ENCODE peak calls at places on chromosomes 16 and 17, in six cellular contexts. Y, B, Q, S, V and A are unnamed samples.

GRCh38 chr17:77507116-77507885 is 366.5 kb downstream of the SEC14L1 start:
- DNase-seq in Y (no peak), S (peak; percentile 66), Q (no peak), B (no peak), V (no peak), A (no peak)

GRCh38 chr17:4229627-4230026 is 34.2 kb downstream of the ANKFY1 start:
- DNase-seq in B (no peak), Q (peak; percentile 65), S (no peak), V (peak; percentile 49), Y (no peak), A (peak; percentile 94)

GRCh38 chr16:66334856-66335255 is 31.6 kb upstream of the CDH5 start:
- DNase-seq in V (no peak), Y (no peak), B (no peak), S (no peak), Q (no peak), A (no peak)

GRCh38 chr17:55295411-55296170 is 30.8 kb downstream of the HLF start:
- DNase-seq in Y (peak; percentile 76), Q (peak; percentile 43), B (peak; percentile 43), V (peak; percentile 76), S (peak; percentile 79), A (peak; percentile 43)

GRCh38 chr16:24754543-24754942 is 25.1 kb downstream of the TNRC6A start:
- DNase-seq in Q (no peak), V (no peak), B (no peak), S (no peak), Y (no peak), A (no peak)

GRCh38 chr17:21017256-21017655 is 25.6 kb downstream of the USP22 start:
- DNase-seq in S (no peak), V (no peak), Y (no peak), B (no peak), Q (no peak), A (no peak)

GRCh38 chr17:69757794-69758430 is 317.1 kb upstream of the KCNJ16 start:
- DNase-seq in Q (peak; percentile 94), V (peak; percentile 79), Y (no peak), S (no peak), B (no peak), A (peak; percentile 84)

GRCh38 chr17:27759528-27759927 is 40.8 kb downstream of the NOS2 start:
- DNase-seq in V (no peak), Y (no peak), S (no peak), B (no peak), Q (no peak), A (no peak)

GRCh38 chr16:19700319-19700781 is 17.7 kb downstream of the KNOP1 start:
- DNase-seq in Y (no peak), Q (peak; percentile 70), B (no peak), V (no peak), S (no peak), A (peak; percentile 77)

GRCh38 chr17:48322060-48322459 is 108.0 kb downstream of the SKAP1 start:
- DNase-seq in S (no peak), V (no peak), Y (no peak), Q (peak; percentile 29), B (no peak), A (peak; percentile 39)

GRCh38 chr16:75529959-75530358 is 5.9 kb downstream of the CHST5 start:
- DNase-seq in Y (no peak), Q (no peak), S (no peak), V (no peak), B (no peak), A (no peak)

GRCh38 chr16:17370233-17371013 is 100.3 kb downstream of the XYLT1 start:
- DNase-seq in V (no peak), B (no peak), Q (peak; percentile 69), Y (no peak), S (no peak), A (no peak)

GRCh38 chr17:81330884-81331245 is 35.8 kb upstream of the SLC38A10 start:
- DNase-seq in Q (no peak), S (no peak), B (no peak), V (no peak), Y (no peak), A (no peak)

GRCh38 chr16:66473654-66474519 is 46.8 kb downstream of the BEAN1 start:
- DNase-seq in Q (no peak), S (no peak), V (no peak), B (no peak), Y (peak; percentile 33), A (no peak)

GRCh38 chr16:48271728-48272127 is 24.4 kb upstream of the ABCC11 start:
- DNase-seq in S (no peak), Y (no peak), V (no peak), B (no peak), Q (peak; percentile 38), A (no peak)

GRCh38 chr16:88973007-88973410 is 4.0 kb downstream of the CBFA2T3 start:
- DNase-seq in B (no peak), V (no peak), S (peak; percentile 64), Q (no peak), Y (no peak), A (no peak)

GRCh38 chr16:58692450-58692849 is 7.9 kb upstream of the SLC38A7 start:
- DNase-seq in S (no peak), Y (no peak), V (no peak), B (no peak), Q (no peak), A (no peak)

GRCh38 chr17:39808409-39808997 is 55.6 kb downstream of the IKZF3 start:
- DNase-seq in Q (no peak), S (no peak), B (no peak), Y (no peak), V (peak; percentile 70), A (no peak)

GRCh38 chr17:5241861-5242671 is 7.4 kb upstream of the SCIMP start:
- DNase-seq in Q (no peak), Y (no peak), S (no peak), V (no peak), B (no peak), A (no peak)

GRCh38 chr17:74305865-74306654 is 20.0 kb upstream of the KIF19 start:
- DNase-seq in S (peak; percentile 45), B (no peak), Q (no peak), Y (no peak), V (no peak), A (no peak)

DNA sequence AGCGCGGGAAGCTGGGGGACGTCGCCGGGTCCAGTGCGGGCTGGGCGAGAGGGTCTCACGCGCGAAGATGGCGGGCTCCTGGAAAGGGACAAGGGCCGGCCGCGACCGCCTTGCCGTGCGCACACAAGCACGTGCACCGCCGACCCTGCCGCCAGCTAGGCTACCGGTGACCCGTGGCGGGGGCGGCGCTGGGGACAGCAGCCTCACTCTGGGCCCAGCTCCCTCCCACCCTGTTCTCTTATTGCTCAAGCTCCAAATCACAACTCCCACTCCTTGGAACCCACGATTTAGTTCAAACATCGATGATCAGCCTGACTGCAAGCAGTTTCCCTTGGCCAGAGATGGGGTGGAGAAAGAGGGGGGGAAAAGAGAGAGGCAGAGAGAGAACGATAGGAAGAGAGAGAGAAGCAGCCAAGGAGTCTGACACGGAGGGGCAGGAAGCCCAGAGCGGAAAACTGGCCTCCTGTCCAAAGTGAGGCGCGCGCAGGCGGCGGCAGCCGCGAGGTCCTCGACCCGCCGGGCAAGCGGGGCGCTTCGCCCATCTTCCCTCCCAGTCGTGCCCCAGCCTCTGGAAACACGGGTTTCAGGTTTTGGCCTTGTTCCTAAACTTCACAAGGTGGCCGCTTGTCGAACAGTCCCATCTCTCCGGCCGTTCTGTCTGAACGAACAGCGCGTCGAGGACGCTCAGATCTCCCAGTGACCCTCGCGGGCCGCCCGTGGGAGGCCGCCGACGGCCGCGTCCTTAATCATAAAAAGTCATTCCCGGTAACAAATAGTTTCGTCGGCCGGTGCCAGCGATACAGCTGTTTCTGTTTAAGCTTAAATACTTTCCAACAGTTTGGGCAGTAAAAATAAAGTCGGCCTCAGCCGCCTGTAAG is 1.7 kb upstream of the CBX8 start:
- DNase-seq in Q (no peak), S (peak; percentile 68), Y (peak; percentile 66), B (no peak), V (no peak), A (no peak)
- H2AFZ ChIP-seq in Q (peak overlapping the region; percentile 80), S (no peak overlapping the region), Y (no peak overlapping the region), B (peak overlapping the region; percentile 78), V (peak overlapping the region; percentile 30), A (no peak overlapping the region)

GRCh38 chr16:2835638-2836493 is 5.8 kb downstream of the ZG16B start:
- DNase-seq in B (no peak), S (peak; percentile 71), Y (no peak), V (peak; percentile 93), Q (peak; percentile 98), A (peak; percentile 93)
- H2AK5ac ChIP-seq in B (no peak overlapping the region), S (no peak overlapping the region), Y (peak overlapping the region; percentile 93), V (no peak overlapping the region), Q (peak overlapping the region; percentile 93), A (peak overlapping the region; percentile 94)

GRCh38 chr16:4213721-4214120 is 28.2 kb downstream of the SRL start:
- DNase-seq in Q (no peak), V (no peak), S (no peak), Y (no peak), B (no peak), A (no peak)
- H2AFZ ChIP-seq in Q (peak overlapping the region; percentile 38), V (no peak overlapping the region), S (no peak overlapping the region), Y (no peak overlapping the region), B (no peak overlapping the region), A (no peak overlapping the region)

DNA sequence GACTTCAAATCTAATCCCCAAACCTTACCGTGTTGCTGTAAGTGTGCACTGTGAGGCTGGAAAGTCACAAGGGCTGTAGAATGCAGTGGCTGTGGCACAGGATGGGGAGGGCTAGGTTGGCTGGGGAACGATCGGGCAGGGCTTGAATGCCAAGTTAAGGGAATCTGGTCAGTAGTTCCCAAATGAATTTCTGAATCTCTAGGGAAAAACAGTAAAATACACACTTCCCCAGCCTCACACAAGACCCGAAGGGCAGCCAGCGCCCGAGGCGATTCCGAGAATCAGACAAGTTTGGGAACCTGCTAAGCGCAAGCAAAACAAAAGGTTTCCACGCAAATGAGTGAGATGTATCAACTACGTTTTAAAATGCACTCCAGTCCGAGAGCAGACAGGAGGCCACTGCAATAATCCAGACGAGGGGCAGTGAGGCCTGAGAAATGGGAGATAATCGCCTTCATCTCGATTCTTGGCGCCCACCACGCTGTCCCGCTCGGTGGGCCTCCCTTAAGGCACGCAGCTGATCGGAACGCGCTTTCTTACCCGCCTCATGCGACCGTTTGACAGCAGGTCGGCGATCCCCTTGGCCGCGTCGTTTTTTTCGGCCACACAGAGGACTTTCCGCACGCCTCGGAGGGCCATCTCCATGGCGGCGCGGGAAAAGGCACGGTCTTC is 599 bp downstream of the TOP3A start:
- DNase-seq in S (no peak), V (peak; percentile 55), Q (peak; percentile 5), Y (no peak), B (peak; percentile 23), A (peak; percentile 46)
- H2AK5ac ChIP-seq in S (no peak overlapping the region), V (peak overlapping the region; percentile 22), Q (peak overlapping the region; percentile 80), Y (peak overlapping the region; percentile 5), B (peak overlapping the region; percentile 32), A (no peak overlapping the region)

GRCh38 chr16:73048292-73049050 is 543 bp upstream of the ZFHX3 start:
- DNase-seq in S (no peak), V (peak; percentile 66), B (no peak), Q (no peak), Y (no peak), A (peak; percentile 51)

GRCh38 chr16:73049051-73049910 is 1.4 kb upstream of the ZFHX3 start:
- DNase-seq in Q (no peak), B (no peak), V (no peak), Y (no peak), S (no peak), A (no peak)

GRCh38 chr16:73047536-73048291 is at the start of gene ZFHX3:
- DNase-seq in V (peak; percentile 67), Y (peak; percentile 84), S (peak; percentile 83), B (no peak), Q (peak; percentile 49), A (peak; percentile 70)

GRCh38 chr16:73046484-73047214 is 1.3 kb downstream of the ZFHX3 start:
- DNase-seq in V (peak; percentile 47), B (no peak), Y (no peak), S (no peak), Q (no peak), A (no peak)

DNA sequence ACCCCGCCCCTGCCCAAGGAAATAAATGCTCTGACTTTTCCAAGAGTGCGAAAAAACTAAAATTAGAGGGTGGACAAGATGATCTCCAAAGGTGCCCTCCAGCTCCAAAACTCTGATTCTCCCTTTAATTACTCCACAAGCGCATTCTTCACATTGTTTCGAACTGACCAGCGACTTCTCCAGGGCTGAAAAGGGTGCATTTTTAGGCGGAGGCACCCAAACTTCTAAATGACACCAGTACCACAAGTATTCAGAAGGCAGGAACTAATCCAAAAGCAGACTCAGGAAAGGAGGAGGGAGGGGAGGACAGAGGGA is 750 bp downstream of the ZFHX3 start:
- DNase-seq in B (no peak), Y (no peak), Q (peak; percentile 57), S (no peak), V (peak; percentile 69), A (no peak)
- H2AFZ ChIP-seq in B (no peak overlapping the region), Y (no peak overlapping the region), Q (peak overlapping the region; percentile 78), S (no peak overlapping the region), V (no peak overlapping the region), A (peak overlapping the region; percentile 55)